ENCODE peak calls at places on chromosome 20, in four cellular contexts. One of them, this sample, is unnamed.

GRCh38 chr20:13054011-13054410 is 45.2 kb downstream of the SPTLC3 start:
- DNase-seq in T-helper 2 cell: no peak
- DNase-seq in activated T-cell treated with anti-CD3 and anti-CD28 coated beads, Interleukin-2, amount 50 U/mL, for 72 hours: no peak
- DNase-seq in lower leg skin: no peak
- DNase-seq in this sample: no peak

GRCh38 chr20:22977047-22977785 is 57.9 kb upstream of the SSTR4 start:
- DNase-seq in T-helper 2 cell: no peak
- DNase-seq in activated T-cell treated with anti-CD3 and anti-CD28 coated beads, Interleukin-2, amount 50 U/mL, for 72 hours: no peak
- DNase-seq in lower leg skin: peak; percentile 63
- DNase-seq in this sample: no peak

GRCh38 chr20:10171864-10172751 is 46.5 kb upstream of the SNAP25 start:
- DNase-seq in T-helper 2 cell: no peak
- DNase-seq in activated T-cell treated with anti-CD3 and anti-CD28 coated beads, Interleukin-2, amount 50 U/mL, for 72 hours: peak; percentile 54
- DNase-seq in lower leg skin: no peak
- DNase-seq in this sample: peak; percentile 72

GRCh38 chr20:4569092-4569491 is 152.6 kb upstream of the PRND start:
- DNase-seq in T-helper 2 cell: no peak
- DNase-seq in activated T-cell treated with anti-CD3 and anti-CD28 coated beads, Interleukin-2, amount 50 U/mL, for 72 hours: no peak
- DNase-seq in lower leg skin: no peak
- DNase-seq in this sample: no peak

GRCh38 chr20:37384683-37385174 is 38.8 kb downstream of the SRC start:
- DNase-seq in T-helper 2 cell: peak; percentile 62
- DNase-seq in activated T-cell treated with anti-CD3 and anti-CD28 coated beads, Interleukin-2, amount 50 U/mL, for 72 hours: peak; percentile 90
- DNase-seq in lower leg skin: peak; percentile 43
- DNase-seq in this sample: peak; percentile 63

GRCh38 chr20:3072530-3073250 is 1.3 kb downstream of the OXT start:
- DNase-seq in T-helper 2 cell: no peak
- DNase-seq in activated T-cell treated with anti-CD3 and anti-CD28 coated beads, Interleukin-2, amount 50 U/mL, for 72 hours: no peak
- DNase-seq in lower leg skin: no peak
- DNase-seq in this sample: no peak

GRCh38 chr20:58891686-58892125 is 39.2 kb downstream of the GNAS start:
- DNase-seq in T-helper 2 cell: no peak
- DNase-seq in activated T-cell treated with anti-CD3 and anti-CD28 coated beads, Interleukin-2, amount 50 U/mL, for 72 hours: no peak
- DNase-seq in lower leg skin: no peak
- DNase-seq in this sample: no peak

GRCh38 chr20:1819311-1820136 is 75.7 kb upstream of the SIRPA start:
- DNase-seq in T-helper 2 cell: no peak
- DNase-seq in activated T-cell treated with anti-CD3 and anti-CD28 coated beads, Interleukin-2, amount 50 U/mL, for 72 hours: no peak
- DNase-seq in lower leg skin: no peak
- DNase-seq in this sample: no peak

GRCh38 chr20:61436674-61437279 is 184.7 kb downstream of the CDH4 start:
- DNase-seq in T-helper 2 cell: no peak
- DNase-seq in activated T-cell treated with anti-CD3 and anti-CD28 coated beads, Interleukin-2, amount 50 U/mL, for 72 hours: no peak
- DNase-seq in lower leg skin: no peak
- DNase-seq in this sample: no peak

GRCh38 chr20:46640536-46641311 is 10.5 kb downstream of the SLC13A3 start:
- DNase-seq in T-helper 2 cell: no peak
- DNase-seq in activated T-cell treated with anti-CD3 and anti-CD28 coated beads, Interleukin-2, amount 50 U/mL, for 72 hours: no peak
- DNase-seq in lower leg skin: no peak
- DNase-seq in this sample: no peak

GRCh38 chr20:35560541-35560940 is 18.7 kb downstream of the ERGIC3 start:
- DNase-seq in T-helper 2 cell: no peak
- DNase-seq in activated T-cell treated with anti-CD3 and anti-CD28 coated beads, Interleukin-2, amount 50 U/mL, for 72 hours: no peak
- DNase-seq in lower leg skin: no peak
- DNase-seq in this sample: no peak

GRCh38 chr20:57065646-57066045 is 200.8 kb downstream of the BMP7 start:
- DNase-seq in T-helper 2 cell: no peak
- DNase-seq in activated T-cell treated with anti-CD3 and anti-CD28 coated beads, Interleukin-2, amount 50 U/mL, for 72 hours: no peak
- DNase-seq in lower leg skin: no peak
- DNase-seq in this sample: no peak

GRCh38 chr20:40922865-40923264 is 105.8 kb upstream of the TOP1 start:
- DNase-seq in T-helper 2 cell: no peak
- DNase-seq in activated T-cell treated with anti-CD3 and anti-CD28 coated beads, Interleukin-2, amount 50 U/mL, for 72 hours: no peak
- DNase-seq in lower leg skin: no peak
- DNase-seq in this sample: no peak

GRCh38 chr20:1291191-1291741 is 25.2 kb downstream of the SNPH start:
- DNase-seq in T-helper 2 cell: no peak
- DNase-seq in activated T-cell treated with anti-CD3 and anti-CD28 coated beads, Interleukin-2, amount 50 U/mL, for 72 hours: no peak
- DNase-seq in lower leg skin: no peak
- DNase-seq in this sample: no peak

GRCh38 chr20:51854912-51855311 is 52.6 kb upstream of the SALL4 start:
- DNase-seq in T-helper 2 cell: no peak
- DNase-seq in activated T-cell treated with anti-CD3 and anti-CD28 coated beads, Interleukin-2, amount 50 U/mL, for 72 hours: no peak
- DNase-seq in lower leg skin: no peak
- DNase-seq in this sample: no peak

GRCh38 chr20:56924316-56924975 is 295.3 kb downstream of the TFAP2C start:
- DNase-seq in T-helper 2 cell: no peak
- DNase-seq in activated T-cell treated with anti-CD3 and anti-CD28 coated beads, Interleukin-2, amount 50 U/mL, for 72 hours: no peak
- DNase-seq in lower leg skin: no peak
- DNase-seq in this sample: no peak

This sample was measured in Calu3.